ENCODE peak calls at places on chromosomes 2 and 18, in six cellular contexts. R is fibroblast of mammary gland, S is psoas muscle, B is IMR-90, C is transverse colon, J is foreskin fibroblast. Y is an unnamed sample.
A peak's percentile ranks its signal among the peaks of the same experiment; 100 is the strongest.

GRCh38 chr2:219578811-219579210 is 6.7 kb downstream of the INHA start:
- DNase-seq in R (peak; percentile 60), J (peak; percentile 62), C (no peak), B (peak; percentile 36), S (no peak), Y (no peak)

GRCh38 chr2:50720695-50721314 is 311.1 kb downstream of the NRXN1 start:
- DNase-seq in J (no peak), R (no peak), B (peak; percentile 4), S (no peak), C (no peak), Y (no peak)

GRCh38 chr18:65906621-65907034 is 155.8 kb downstream of the CDH7 start:
- DNase-seq in J (no peak), C (peak; percentile 67), R (no peak), B (no peak), S (no peak), Y (no peak)

GRCh38 chr2:226730487-226730886 is 69.1 kb downstream of the IRS1 start:
- DNase-seq in C (no peak), J (peak; percentile 71), R (peak; percentile 28), S (peak; percentile 17), B (peak; percentile 54), Y (no peak)

GRCh38 chr2:153169567-153169966 is 309.0 kb downstream of the RPRM start:
- DNase-seq in S (no peak), J (no peak), R (no peak), C (no peak), B (no peak), Y (no peak)

GRCh38 chr18:78978336-78979057 is 1.1 kb upstream of the SALL3 start:
- DNase-seq in B (no peak), R (peak; percentile 7), J (peak; percentile 16), C (no peak), S (no peak), Y (no peak)

GRCh38 chr2:173033080-173033479 is 42.6 kb upstream of the MAP3K20 start:
- DNase-seq in B (peak; percentile 28), S (no peak), C (no peak), R (peak; percentile 93), J (peak; percentile 89), Y (no peak)

GRCh38 chr2:142673836-142674235 is 203.6 kb upstream of the KYNU start:
- DNase-seq in S (no peak), B (no peak), R (no peak), J (no peak), C (no peak), Y (no peak)

GRCh38 chr2:197092431-197092830 is 165.9 kb upstream of the PGAP1 start:
- DNase-seq in J (peak; percentile 92), B (peak; percentile 92), C (peak; percentile 20), R (peak; percentile 85), S (no peak), Y (no peak)

GRCh38 chr2:60295591-60295962 is 257.9 kb downstream of the BCL11A start:
- DNase-seq in B (no peak), R (no peak), J (no peak), S (no peak), C (no peak), Y (no peak)

GRCh38 chr2:102187191-102188150 is 648 bp downstream of the IL1RL2 start:
- DNase-seq in C (peak; percentile 53), B (peak; percentile 10), J (peak; percentile 46), R (peak; percentile 65), S (peak; percentile 70), Y (no peak)

GRCh38 chr2:119119999-119120710 is 38.4 kb downstream of the C1QL2 start:
- DNase-seq in J (no peak), B (no peak), R (no peak), C (no peak), S (no peak), Y (no peak)

GRCh38 chr2:199861116-199861774 is 10.3 kb upstream of the FTCDNL1 start:
- DNase-seq in R (peak; percentile 51), S (no peak), C (no peak), J (peak; percentile 51), B (peak; percentile 38), Y (peak; percentile 7)

GRCh38 chr2:224163573-224164307 is 124.7 kb upstream of the SERPINE2 start:
- DNase-seq in J (peak; percentile 74), S (no peak), R (peak; percentile 33), B (peak; percentile 64), C (no peak), Y (no peak)

GRCh38 chr2:150482667-150483260 is 4.7 kb downstream of the RND3 start:
- DNase-seq in R (no peak), J (peak; percentile 31), S (no peak), C (no peak), B (peak; percentile 18), Y (no peak)

GRCh38 chr2:102082591-102083586 is 59.7 kb upstream of the IL1R1 start:
- DNase-seq in S (no peak), J (peak; percentile 90), R (peak; percentile 97), C (no peak), B (peak; percentile 91), Y (peak; percentile 96)

GRCh38 chr2:229265727-229266126 is 5.4 kb downstream of the PID1 start:
- DNase-seq in C (no peak), J (no peak), R (no peak), S (no peak), B (no peak), Y (no peak)

GRCh38 chr2:230861564-230862255 is 3.0 kb upstream of the ITM2C start:
- DNase-seq in B (no peak), C (no peak), R (no peak), J (no peak), S (no peak), Y (no peak)

GRCh38 chr2:235301202-235302076 is 192.4 kb upstream of the AGAP1 start:
- DNase-seq in S (no peak), C (no peak), R (no peak), B (no peak), J (no peak), Y (no peak)
- H3K4me3 ChIP-seq in S (no peak overlapping the region), C (no peak overlapping the region), R (no peak overlapping the region), B (no peak overlapping the region), J (no peak overlapping the region), Y (no peak overlapping the region)

DNA sequence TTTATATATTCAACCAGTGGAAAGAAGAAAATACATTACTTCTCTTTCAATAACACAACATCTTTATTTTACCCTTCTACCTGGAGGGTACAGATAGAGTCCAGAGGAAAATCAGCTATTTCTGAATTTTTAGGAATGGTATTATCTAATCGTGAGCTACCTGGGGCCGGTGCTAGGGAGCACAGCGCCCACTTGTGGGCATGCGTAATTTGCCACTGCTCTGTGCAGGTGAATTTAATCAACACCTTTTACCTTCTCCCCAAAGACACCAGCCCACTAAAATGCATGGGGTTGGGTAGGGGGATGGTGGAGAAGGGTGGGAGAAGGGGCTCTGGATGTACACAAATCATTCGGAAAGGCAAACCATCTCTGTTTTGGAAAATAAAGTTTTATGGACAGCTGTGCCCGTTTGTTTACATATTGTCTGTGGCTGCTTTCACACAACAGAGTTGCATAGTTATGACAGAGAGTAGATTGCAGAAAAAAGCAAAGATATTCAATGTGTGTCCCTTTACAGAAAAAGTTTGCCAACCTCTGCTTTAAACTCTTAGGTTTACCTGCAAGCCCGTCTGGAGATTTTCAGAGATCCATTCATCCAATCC is 51.5 kb upstream of the DCC start:
- DNase-seq in J (peak; percentile 31), R (no peak), C (peak; percentile 13), B (no peak), S (no peak), Y (no peak)
- TF ChIP-seq CTCF in J (no peak), R (peak; percentile 39), C (peak; percentile 47), B (peak; percentile 17), S (peak; percentile 21), Y (peak; percentile 96)

DNA sequence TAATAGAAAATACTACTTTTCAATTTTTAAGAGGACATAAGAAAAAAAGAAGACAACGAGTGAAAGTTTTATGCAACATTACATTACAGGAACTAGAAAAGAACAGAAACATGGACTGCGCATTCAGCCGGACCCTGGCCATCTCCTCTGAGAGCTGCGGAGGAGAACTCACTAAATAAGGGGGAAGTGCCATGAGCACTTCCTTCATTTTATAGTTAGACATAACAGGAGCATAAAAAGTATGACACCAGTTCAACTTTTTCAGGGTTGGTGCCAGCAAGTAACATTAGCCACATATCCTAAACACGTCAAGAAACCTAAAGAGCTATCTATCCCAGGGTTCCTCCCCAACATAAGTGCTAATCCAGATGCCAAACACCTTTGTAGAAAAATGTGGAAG is 78.0 kb upstream of the SERTAD2 start:
- DNase-seq in S (no peak), J (no peak), B (no peak), R (no peak), C (no peak), Y (no peak)
- H3K4me3 ChIP-seq in S (peak overlapping the region; percentile 57), J (no peak overlapping the region), B (no peak overlapping the region), R (no peak overlapping the region), C (no peak overlapping the region), Y (no peak overlapping the region)

DNA sequence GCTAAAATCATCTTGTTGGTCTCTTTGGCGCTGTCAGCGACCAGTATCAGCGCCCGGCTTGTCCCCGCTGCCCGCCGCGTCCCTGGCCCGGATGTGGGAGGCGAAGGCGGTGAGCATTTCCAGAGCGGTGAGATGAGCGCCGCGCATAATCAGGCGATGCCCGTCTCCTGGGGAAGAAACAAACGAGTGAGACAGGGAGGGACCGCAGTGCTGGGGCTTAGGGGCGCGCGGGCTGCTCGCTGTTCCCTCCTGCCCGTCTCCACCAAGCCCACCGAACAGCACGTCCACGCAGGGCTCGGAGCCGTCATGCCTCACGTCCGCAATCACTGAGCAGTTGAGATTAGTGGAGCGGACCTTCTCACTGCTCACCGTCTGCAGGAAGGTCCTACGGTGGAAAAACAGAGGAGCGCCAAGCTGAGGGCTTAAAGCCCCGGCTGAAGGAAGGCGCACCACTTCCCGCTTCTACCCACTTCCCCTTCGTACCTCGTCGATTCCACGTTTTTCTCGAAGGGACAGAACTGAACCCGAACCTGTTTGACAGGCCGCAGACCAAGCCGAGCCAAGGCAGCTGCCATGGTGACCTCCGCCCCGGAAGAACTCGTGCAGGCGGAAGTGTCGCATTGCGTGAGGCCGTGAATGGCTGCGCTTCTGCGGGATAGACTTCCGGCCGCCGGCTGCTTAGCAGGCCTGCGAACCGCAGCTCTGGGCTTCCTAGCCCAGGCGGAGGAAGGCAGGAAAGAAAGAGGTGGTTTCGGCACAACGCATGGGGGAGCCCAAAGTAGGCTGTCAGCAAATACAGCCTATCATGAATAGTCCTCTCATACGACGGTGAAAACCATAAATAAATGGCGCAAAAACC is at the start of gene MRPL53:
- DNase-seq in S (peak; percentile 95), B (peak; percentile 92), R (peak; percentile 93), C (peak; percentile 95), J (peak; percentile 97), Y (peak; percentile 59)
- TF ChIP-seq CTCF in S (no peak), B (no peak), R (no peak), C (peak; percentile 20), J (no peak), Y (no peak)

DNA sequence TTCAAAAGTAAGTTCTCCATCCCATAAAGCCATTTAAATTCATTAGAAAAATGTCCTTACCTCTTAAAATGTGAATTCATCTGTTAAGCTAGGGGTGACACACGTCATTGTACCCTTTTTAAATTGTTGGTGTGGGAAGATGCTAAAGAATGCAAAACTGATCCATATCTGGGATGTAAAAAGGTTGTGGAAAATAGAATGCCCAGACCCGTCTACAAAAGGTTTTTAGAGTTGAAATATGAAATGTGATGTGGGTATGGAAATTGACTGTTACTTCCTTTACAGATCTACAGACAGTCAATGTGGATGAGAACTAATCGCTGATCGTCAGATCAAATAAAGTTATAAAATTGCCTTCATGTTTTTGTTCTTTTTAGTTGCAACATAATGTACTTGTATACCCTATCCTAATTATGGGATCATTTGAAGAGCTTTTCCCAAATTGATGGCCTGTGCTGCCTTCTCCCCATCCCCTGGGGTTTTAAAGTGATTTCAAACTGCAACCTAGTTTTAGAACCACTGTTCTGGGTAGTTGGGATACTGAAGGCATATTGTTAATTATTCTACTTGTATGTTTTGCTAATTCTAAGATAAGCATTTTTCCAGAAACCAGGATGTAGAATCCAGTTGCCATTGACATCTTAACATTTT is 4.1 kb downstream of the RPL31 start:
- DNase-seq in C (no peak), S (no peak), R (no peak), J (no peak), B (no peak), Y (no peak)
- H3K4me3 ChIP-seq in C (no peak overlapping the region), S (no peak overlapping the region), R (no peak overlapping the region), J (no peak overlapping the region), B (no peak overlapping the region), Y (no peak overlapping the region)

Y was measured in epithelial cell of proximal tubule.